ENCODE peak calls at places on chromosomes 6 and 20, in five cellular contexts. V is CD8-positive, alpha-beta T cell; J is effector memory CD8-positive, alpha-beta T cell; O is upper lobe of right lung; T is HCT116. E is an unnamed sample.

GRCh38 chr6:33863723-33864440 is 60.1 kb upstream of the MLN start:
- ATAC-seq in V (no peak), J (peak; percentile 31), O (no peak), T (no peak), E (no peak)

GRCh38 chr20:9974324-9974723 is 60.5 kb upstream of the ANKEF1 start:
- ATAC-seq in V (no peak), J (no peak), O (no peak), T (no peak), E (no peak)

GRCh38 chr6:4902363-4902762 is 101.5 kb downstream of the RPP40 start:
- ATAC-seq in V (no peak), J (no peak), O (peak; percentile 30), T (no peak), E (no peak)

GRCh38 chr6:47264775-47265184 is 44.9 kb downstream of the TNFRSF21 start:
- ATAC-seq in V (no peak), J (no peak), O (no peak), T (no peak), E (no peak)

GRCh38 chr6:129637340-129638054 is 72.5 kb downstream of the ARHGAP18 start:
- ATAC-seq in V (no peak), J (no peak), O (no peak), T (no peak), E (no peak)

GRCh38 chr6:119173249-119174084 is 95.0 kb upstream of the FAM184A start:
- ATAC-seq in V (no peak), J (no peak), O (peak; percentile 51), T (no peak), E (no peak)

GRCh38 chr20:2822073-2822472 is 5.9 kb downstream of the TMEM239 start:
- ATAC-seq in V (peak; percentile 87), J (peak; percentile 97), O (peak; percentile 20), T (peak; percentile 42), E (no peak)

GRCh38 chr20:39676857-39677351 is 714.8 kb downstream of the DHX35 start:
- ATAC-seq in V (no peak), J (no peak), O (peak; percentile 65), T (no peak), E (peak; percentile 81)

GRCh38 chr6:110353420-110353819 is 4.7 kb downstream of the METTL24 start:
- ATAC-seq in V (no peak), J (no peak), O (no peak), T (no peak), E (no peak)

GRCh38 chr6:40330301-40330721 is 256.9 kb downstream of the LRFN2 start:
- ATAC-seq in V (no peak), J (no peak), O (no peak), T (no peak), E (no peak)

GRCh38 chr20:23179766-23180403 is 93.8 kb upstream of the CD93 start:
- ATAC-seq in V (no peak), J (no peak), O (no peak), T (no peak), E (peak; percentile 51)

GRCh38 chr6:163757506-163757905 is 343.0 kb downstream of the QKI start:
- ATAC-seq in V (no peak), J (no peak), O (peak; percentile 33), T (no peak), E (no peak)

GRCh38 chr6:99333068-99333467 is 16.4 kb downstream of the FAXC start:
- ATAC-seq in V (no peak), J (no peak), O (no peak), T (no peak), E (no peak)

GRCh38 chr6:53216301-53216700 is 67.7 kb upstream of the GCM1 start:
- ATAC-seq in V (no peak), J (no peak), O (no peak), T (no peak), E (no peak)

GRCh38 chr20:528923-529594 is 14.5 kb downstream of the CSNK2A1 start:
- ATAC-seq in V (no peak), J (no peak), O (no peak), T (no peak), E (peak; percentile 98)

GRCh38 chr6:44012078-44012493 is 115.2 kb downstream of the MRPL14 start:
- ATAC-seq in V (no peak), J (no peak), O (peak; percentile 76), T (no peak), E (peak; percentile 40)

GRCh38 chr6:170130771-170131241 is 160.1 kb downstream of the DLL1 start:
- ATAC-seq in V (no peak), J (no peak), O (no peak), T (no peak), E (no peak)

GRCh38 chr20:32894711-32895355 is 36.1 kb downstream of the EFCAB8 start:
- ATAC-seq in V (no peak), J (no peak), O (no peak), T (no peak), E (peak; percentile 80)

GRCh38 chr20:1500496-1500895 is 9.3 kb upstream of the SIRPB2 start:
- ATAC-seq in V (no peak), J (no peak), O (no peak), T (no peak), E (no peak)

GRCh38 chr6:111673086-111673485 is 67.4 kb upstream of the TRAF3IP2 start:
- ATAC-seq in V (no peak), J (no peak), O (no peak), T (no peak), E (no peak)

GRCh38 chr6:131368077-131368911 is 204.7 kb upstream of the ARG1 start:
- ATAC-seq in V (no peak), J (no peak), O (peak; percentile 86), T (no peak), E (peak; percentile 41)

GRCh38 chr6:4114123-4114522 is 21.3 kb downstream of the ECI2 start:
- ATAC-seq in V (no peak), J (no peak), O (no peak), T (no peak), E (no peak)

GRCh38 chr20:16434087-16434664 is 139.1 kb downstream of the KIF16B start:
- ATAC-seq in V (no peak), J (no peak), O (peak; percentile 71), T (peak; percentile 93), E (peak; percentile 55)

GRCh38 chr20:41748051-41748450 is 129.9 kb upstream of the CHD6 start:
- ATAC-seq in V (no peak), J (no peak), O (peak; percentile 16), T (no peak), E (no peak)

GRCh38 chr6:139635401-139636130 is 261.1 kb upstream of the CITED2 start:
- ATAC-seq in V (no peak), J (no peak), O (peak; percentile 20), T (no peak), E (peak; percentile 90)

GRCh38 chr6:506920-507523 is 115.5 kb downstream of the IRF4 start:
- ATAC-seq in V (no peak), J (no peak), O (no peak), T (no peak), E (no peak)

GRCh38 chr6:45587229-45588060 is 209.7 kb upstream of the SUPT3H start:
- ATAC-seq in V (no peak), J (no peak), O (no peak), T (peak; percentile 66), E (peak; percentile 22)

GRCh38 chr6:44224154-44224977 is 971 bp downstream of the SLC29A1 start:
- ATAC-seq in V (no peak), J (peak; percentile 4), O (no peak), T (peak; percentile 16), E (no peak)

E was measured in esophagus mucosa.